ENCODE peak calls at places on chromosomes 11 and 22, in five cellular contexts. O is NCI-H1694, L is IMR-90, U is DMS 273 treated with DMSO at 0.1 percent for 48 hours, F is AG10803. V is an unnamed sample.

GRCh38 chr22:27726726-27727449 is 74.7 kb downstream of the MN1 start:
- DNase-seq in O (no peak), L (peak; percentile 34), U (no peak), F (peak; percentile 94), V (no peak)

GRCh38 chr11:35632301-35632700 is 14.0 kb downstream of the FJX1 start:
- DNase-seq in O (no peak), L (peak; percentile 42), U (no peak), F (peak; percentile 80), V (no peak)

GRCh38 chr11:18492888-18493287 is 33.9 kb downstream of the TSG101 start:
- DNase-seq in O (no peak), L (no peak), U (no peak), F (no peak), V (no peak)

GRCh38 chr11:95767498-95767897 is 22.1 kb downstream of the FAM76B start:
- DNase-seq in O (no peak), L (peak; percentile 79), U (no peak), F (peak; percentile 77), V (no peak)

GRCh38 chr11:9367551-9367950 is 16.9 kb upstream of the IPO7 start:
- DNase-seq in O (no peak), L (no peak), U (no peak), F (no peak), V (no peak)

GRCh38 chr11:95282337-95282751 is 51.3 kb upstream of the SESN3 start:
- DNase-seq in O (no peak), L (no peak), U (no peak), F (peak; percentile 69), V (no peak)

GRCh38 chr11:69010361-69010891 is 2.6 kb downstream of the MRGPRF start:
- DNase-seq in O (no peak), L (peak; percentile 16), U (no peak), F (no peak), V (no peak)

GRCh38 chr11:63713776-63714175 is 32.5 kb downstream of the RTN3 start:
- DNase-seq in O (no peak), L (no peak), U (no peak), F (no peak), V (no peak)

GRCh38 chr11:9969068-9969467 is 305.2 kb downstream of the SWAP70 start:
- DNase-seq in O (no peak), L (no peak), U (no peak), F (no peak), V (no peak)

GRCh38 chr22:29325356-29325755 is 9.9 kb upstream of the RASL10A start:
- DNase-seq in O (no peak), L (no peak), U (no peak), F (no peak), V (no peak)

GRCh38 chr11:64085915-64086262 is 50.2 kb downstream of the FLRT1 start:
- DNase-seq in O (no peak), L (no peak), U (no peak), F (no peak), V (no peak)

GRCh38 chr22:46612904-46613605 is 7.1 kb upstream of the GRAMD4 start:
- DNase-seq in O (no peak), L (no peak), U (no peak), F (no peak), V (no peak)

GRCh38 chr11:132803436-132803835 is 728.9 kb downstream of the OPCML start:
- DNase-seq in O (no peak), L (peak; percentile 32), U (no peak), F (peak; percentile 21), V (no peak)

GRCh38 chr11:32888805-32889204 is 3.8 kb upstream of the QSER1 start:
- DNase-seq in O (no peak), L (peak; percentile 76), U (no peak), F (peak; percentile 72), V (no peak)

GRCh38 chr22:19533049-19533626 is 8.9 kb upstream of the CLDN5 start:
- DNase-seq in O (no peak), L (no peak), U (no peak), F (no peak), V (no peak)

V was measured in activated CD4-positive, CD25-positive, alpha-beta regulatory T cell treated with anti-CD3 and anti-CD28 coated beads, Interleukin-2, amount 50 U/mL, for 16 hours.